ENCODE peak calls at places on chromosomes 16 and 17, in eight cellular contexts. R, J, D, E, N, Q, M and I are unnamed samples.

GRCh38 chr17:45248132-45248936 is 13.6 kb downstream of the SPATA32 start:
- DNase-seq in D (peak; percentile 83), R (no peak), M (peak; percentile 72), N (no peak), Q (peak; percentile 81), J (no peak), E (peak; percentile 84), I (peak; percentile 84)

GRCh38 chr17:48532261-48532660 is 1.4 kb upstream of the HOXB1 start:
- DNase-seq in E (no peak), J (no peak), M (no peak), N (no peak), D (no peak), Q (no peak), R (no peak), I (no peak)

GRCh38 chr17:65599650-65600049 is 38.2 kb upstream of the AXIN2 start:
- DNase-seq in D (no peak), Q (no peak), N (no peak), E (no peak), M (no peak), J (no peak), R (no peak), I (no peak)

GRCh38 chr17:1820518-1821252 is 9.0 kb downstream of the SMYD4 start:
- DNase-seq in J (no peak), M (no peak), R (no peak), Q (peak; percentile 7), N (no peak), D (no peak), E (no peak), I (no peak)

GRCh38 chr17:38747385-38748328 is 479 bp downstream of the PCGF2 start:
- DNase-seq in D (no peak), J (peak; percentile 48), E (peak; percentile 67), Q (peak; percentile 80), M (peak; percentile 66), N (no peak), R (no peak), I (no peak)

GRCh38 chr16:64589836-64590235 is 532.0 kb downstream of the CDH11 start:
- DNase-seq in N (no peak), E (no peak), J (peak; percentile 60), D (peak; percentile 34), Q (no peak), R (peak; percentile 25), M (no peak), I (no peak)

GRCh38 chr16:71254832-71255560 is 24.5 kb upstream of the HYDIN start:
- DNase-seq in D (no peak), R (no peak), J (no peak), Q (no peak), N (no peak), M (no peak), E (no peak), I (no peak)

GRCh38 chr17:64655704-64656103 is 6.4 kb downstream of the SMURF2 start:
- DNase-seq in D (no peak), M (no peak), E (no peak), J (no peak), N (no peak), Q (no peak), R (no peak), I (no peak)

GRCh38 chr17:39751637-39752036 is 13.9 kb downstream of the GRB7 start:
- DNase-seq in J (no peak), N (no peak), D (no peak), Q (no peak), E (no peak), M (no peak), R (no peak), I (no peak)

GRCh38 chr16:73014768-73015167 is 33.2 kb downstream of the ZFHX3 start:
- DNase-seq in E (no peak), Q (no peak), M (no peak), J (no peak), N (no peak), D (no peak), R (no peak), I (no peak)

GRCh38 chr16:49158029-49158642 is 123.5 kb downstream of the CBLN1 start:
- DNase-seq in M (peak; percentile 16), N (no peak), D (peak; percentile 45), R (peak; percentile 5), E (no peak), Q (peak; percentile 91), J (no peak), I (no peak)

GRCh38 chr16:85639529-85640253 is 26.6 kb downstream of the GSE1 start:
- DNase-seq in E (no peak), R (no peak), J (no peak), N (no peak), D (no peak), M (peak; percentile 87), Q (no peak), I (no peak)

GRCh38 chr17:68863091-68863652 is 92.0 kb downstream of the ABCA8 start:
- DNase-seq in N (no peak), Q (no peak), J (no peak), R (no peak), E (no peak), M (no peak), D (no peak), I (no peak)

GRCh38 chr17:17420561-17421269 is 56.1 kb upstream of the MED9 start:
- DNase-seq in M (peak; percentile 48), J (peak; percentile 98), N (no peak), D (no peak), Q (no peak), R (peak; percentile 63), E (no peak), I (no peak)

GRCh38 chr16:88636488-88637265 is 1.7 kb upstream of the IL17C start:
- DNase-seq in N (no peak), J (no peak), R (no peak), M (no peak), E (peak; percentile 40), Q (no peak), D (no peak), I (no peak)
- H3K4me1 ChIP-seq in N (peaks cover 27% of the 10 kb centered on the region), J (peaks cover 4% of the 10 kb centered on the region), R (peaks cover 2% of the 10 kb centered on the region), M (peaks cover 18% of the 10 kb centered on the region), E (peaks cover 23% of the 10 kb centered on the region), Q (peaks cover 4% of the 10 kb centered on the region), D (peaks cover 4% of the 10 kb centered on the region), I (peaks cover 50% of the 10 kb centered on the region)

DNA sequence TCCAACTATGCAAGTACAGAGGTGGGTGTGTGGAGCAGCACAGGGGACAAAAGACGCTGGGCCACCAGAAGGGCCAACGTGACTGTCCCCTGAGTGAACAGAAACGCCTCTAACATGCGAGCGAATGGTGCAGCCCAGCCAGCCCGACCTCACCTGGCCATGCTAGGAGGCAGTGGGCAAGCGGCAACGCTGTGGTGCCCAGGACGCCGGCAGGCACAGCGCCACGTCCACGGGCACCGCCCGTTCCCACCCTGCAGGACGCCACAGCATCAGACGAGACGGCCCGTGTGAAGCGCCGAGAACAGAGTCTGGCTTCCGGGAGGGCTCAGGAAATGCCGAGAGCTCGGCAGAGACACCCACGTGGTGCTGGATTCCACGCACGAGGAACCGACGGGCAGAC is 2.2 kb downstream of the CEP295NL start:
- DNase-seq in Q (no peak), M (no peak), D (no peak), J (no peak), E (no peak), R (no peak), N (no peak), I (no peak)
- H3K4me1 ChIP-seq in Q (peaks cover 18% of the 10 kb centered on the region), M (peaks cover 22% of the 10 kb centered on the region), D (no peaks in the 10 kb centered on the region), J (peaks cover 14% of the 10 kb centered on the region), E (no peaks in the 10 kb centered on the region), R (peaks cover 24% of the 10 kb centered on the region), N (peaks cover 9% of the 10 kb centered on the region), I (no peaks in the 10 kb centered on the region)

GRCh38 chr16:58515125-58515870 is at the start of gene SETD6:
- DNase-seq in Q (peak; percentile 93), R (peak; percentile 89), D (peak; percentile 80), N (no peak), M (peak; percentile 93), J (peak; percentile 92), E (peak; percentile 92), I (peak; percentile 67)

GRCh38 chr16:58511933-58512815 is 3.1 kb upstream of the SETD6 start:
- DNase-seq in D (peak; percentile 61), M (peak; percentile 91), N (no peak), E (peak; percentile 85), J (peak; percentile 72), Q (peak; percentile 85), R (peak; percentile 55), I (peak; percentile 86)

GRCh38 chr16:58516768-58517107 is 1.4 kb downstream of the SETD6 start:
- DNase-seq in N (no peak), M (no peak), R (no peak), D (no peak), E (no peak), J (no peak), Q (no peak), I (no peak)

GRCh38 chr16:58515871-58516767 is 802 bp downstream of the SETD6 start:
- DNase-seq in E (peak; percentile 80), M (peak; percentile 85), D (peak; percentile 69), Q (peak; percentile 66), R (no peak), N (no peak), J (peak; percentile 6), I (peak; percentile 17)

GRCh38 chr16:58513874-58514273 is 1.4 kb upstream of the SETD6 start:
- DNase-seq in N (no peak), Q (no peak), M (no peak), D (no peak), R (no peak), E (no peak), J (no peak), I (no peak)
- H3K4me1 ChIP-seq in N (peaks cover 9% of the 10 kb centered on the region), Q (peaks cover 15% of the 10 kb centered on the region), M (peaks cover 33% of the 10 kb centered on the region), D (peaks cover 8% of the 10 kb centered on the region), R (peaks cover 2% of the 10 kb centered on the region), E (peaks cover 19% of the 10 kb centered on the region), J (no peaks in the 10 kb centered on the region), I (peaks cover 17% of the 10 kb centered on the region)

GRCh38 chr16:67392301-67393059 is 818 bp downstream of the TPPP3 start:
- DNase-seq in R (no peak), J (no peak), M (no peak), D (no peak), Q (no peak), E (no peak), N (no peak), I (no peak)

GRCh38 chr16:67394271-67395104 is 1.2 kb upstream of the TPPP3 start:
- DNase-seq in J (no peak), E (peak; percentile 46), D (no peak), M (no peak), Q (peak; percentile 72), R (no peak), N (no peak), I (no peak)

GRCh38 chr16:67395105-67395457 is 1.8 kb upstream of the TPPP3 start:
- DNase-seq in N (no peak), R (no peak), M (no peak), J (no peak), D (no peak), Q (no peak), E (peak; percentile 42), I (no peak)

GRCh38 chr16:67393111-67393789 is at the start of gene TPPP3:
- DNase-seq in E (peak; percentile 92), J (peak; percentile 83), N (no peak), Q (peak; percentile 87), D (no peak), R (peak; percentile 78), M (peak; percentile 89), I (peak; percentile 13)

DNA sequence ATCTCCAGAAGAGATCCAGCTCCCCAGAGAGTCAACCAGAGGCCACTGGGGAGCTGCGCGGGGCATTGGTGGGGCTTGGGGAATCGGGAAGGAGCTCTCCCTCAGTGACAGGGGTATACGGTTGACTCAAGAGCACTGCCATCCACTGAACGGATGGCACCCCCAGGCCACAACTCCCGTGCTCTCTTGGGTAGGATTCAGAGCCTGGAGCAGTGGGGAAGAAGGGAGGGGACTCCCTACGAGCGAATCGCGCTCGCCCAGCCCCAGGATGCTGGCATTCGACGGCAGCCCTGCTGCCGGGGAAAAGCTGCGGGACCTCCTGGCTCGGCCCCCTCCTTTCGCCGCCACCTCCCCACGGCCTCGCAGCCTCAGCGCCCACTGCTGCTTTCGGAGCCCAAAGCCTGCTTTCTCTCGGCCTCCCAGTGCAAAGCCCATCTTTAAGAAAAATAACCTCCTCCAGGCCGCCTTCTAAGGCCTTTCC is 532 bp upstream of the TPPP3 start:
- DNase-seq in M (no peak), D (no peak), Q (no peak), R (no peak), E (peak; percentile 39), N (no peak), J (no peak), I (no peak)
- H3K4me1 ChIP-seq in M (peaks cover 53% of the 10 kb centered on the region), D (peaks cover 5% of the 10 kb centered on the region), Q (peaks cover 43% of the 10 kb centered on the region), R (peaks cover 19% of the 10 kb centered on the region), E (peaks cover 38% of the 10 kb centered on the region), N (peaks cover 66% of the 10 kb centered on the region), J (peaks cover 14% of the 10 kb centered on the region), I (peaks cover 8% of the 10 kb centered on the region)